ENCODE peak calls at places on chromosomes 7 and 10, in five cellular contexts. H is AG09309, W is astrocyte of the cerebellum, U is uterus, Z is A549. E is an unnamed sample.

GRCh38 chr10:88791924-88792323 is 10.6 kb upstream of the LIPM start:
- DNase-seq in W (no peak), H (no peak), U (no peak), Z (peak), E (no peak)

GRCh38 chr10:21284301-21284700 is 241.2 kb downstream of the SKIDA1 start:
- DNase-seq in Z (no peak), H (no peak), W (no peak), U (no peak), E (no peak)

GRCh38 chr10:28952523-28952922 is 275.2 kb downstream of the BAMBI start:
- DNase-seq in Z (no peak), U (no peak), W (no peak), H (no peak), E (no peak)

GRCh38 chr7:4768597-4769569 is 6.5 kb upstream of the AP5Z1 start:
- DNase-seq in W (no peak), U (no peak), Z (no peak), H (no peak), E (no peak)

GRCh38 chr10:60139798-60140566 is 233.6 kb upstream of the CCDC6 start:
- DNase-seq in W (peak), Z (peak), H (peak), U (no peak), E (peak)

GRCh38 chr10:123573236-123574147 is 92.7 kb upstream of the GPR26 start:
- DNase-seq in Z (peak), W (no peak), U (no peak), H (no peak), E (no peak)

GRCh38 chr10:86345296-86346168 is 21.1 kb downstream of the GRID1 start:
- DNase-seq in W (no peak), Z (peak), U (no peak), H (no peak), E (no peak)

GRCh38 chr10:60896715-60897114 is 47.3 kb downstream of the RHOBTB1 start:
- DNase-seq in Z (no peak), H (no peak), W (no peak), U (no peak), E (no peak)

GRCh38 chr7:55518836-55519235 is 53.5 kb downstream of the VOPP1 start:
- DNase-seq in W (no peak), U (no peak), Z (no peak), H (no peak), E (no peak)

GRCh38 chr7:41047789-41048191 is 655.1 kb downstream of the INHBA start:
- DNase-seq in Z (no peak), H (no peak), U (no peak), W (no peak), E (no peak)

GRCh38 chr7:153087498-153087897 is 327.9 kb downstream of the ACTR3B start:
- DNase-seq in H (no peak), W (no peak), U (no peak), Z (no peak), E (no peak)

GRCh38 chr10:21843645-21844044 is 159.9 kb downstream of the DNAJC1 start:
- DNase-seq in Z (no peak), W (no peak), U (no peak), H (no peak), E (no peak)

GRCh38 chr10:110833234-110833940 is 38.3 kb upstream of the PDCD4 start:
- DNase-seq in Z (no peak), H (no peak), U (no peak), W (no peak), E (no peak)

GRCh38 chr10:61438141-61438984 is 14.8 kb downstream of the TMEM26 start:
- DNase-seq in W (no peak), H (peak), Z (no peak), U (no peak), E (no peak)

GRCh38 chr7:98378210-98378819 is 22.6 kb downstream of the BAIAP2L1 start:
- DNase-seq in H (no peak), W (no peak), U (no peak), Z (no peak), E (no peak)

GRCh38 chr7:49497471-49497870 is 276.0 kb upstream of the VWC2 start:
- DNase-seq in Z (no peak), U (no peak), W (no peak), H (no peak), E (no peak)

GRCh38 chr7:151601521-151602305 is 82.0 kb upstream of the RHEB start:
- DNase-seq in Z (no peak), U (no peak), W (no peak), H (no peak), E (no peak)

GRCh38 chr10:103812431-103812830 is 42.9 kb downstream of the SH3PXD2A start:
- DNase-seq in H (no peak), W (no peak), U (no peak), Z (no peak), E (no peak)

GRCh38 chr10:91210014-91210413 is 10.4 kb upstream of the PCGF5 start:
- DNase-seq in U (no peak), Z (no peak), W (no peak), H (no peak), E (no peak)

GRCh38 chr10:92742331-92743228 is 52.8 kb downstream of the HHEX start:
- DNase-seq in W (no peak), Z (no peak), H (no peak), U (no peak), E (no peak)

GRCh38 chr7:18019562-18019961 is 8.1 kb downstream of the PRPS1L1 start:
- DNase-seq in Z (peak), U (no peak), H (peak), W (no peak), E (no peak)

GRCh38 chr10:99560277-99561126 is 27.8 kb downstream of the NKX2-3 start:
- DNase-seq in Z (peak), U (peak), H (peak), W (no peak), E (no peak)

GRCh38 chr7:147015999-147016398 is 899.4 kb downstream of the CNTNAP2 start:
- DNase-seq in H (no peak), Z (no peak), W (no peak), U (no peak), E (no peak)

GRCh38 chr7:21185866-21186265 is 242.0 kb upstream of the SP4 start:
- DNase-seq in H (no peak), U (no peak), W (no peak), Z (no peak), E (no peak)

GRCh38 chr10:120742373-120742772 is 108.8 kb upstream of the WDR11 start:
- DNase-seq in Z (no peak), H (no peak), U (no peak), W (no peak), E (no peak)

GRCh38 chr7:79531116-79531515 is 77.6 kb upstream of the MAGI2 start:
- DNase-seq in W (no peak), Z (no peak), U (no peak), H (no peak), E (no peak)

GRCh38 chr10:96673318-96674099 is 46.8 kb downstream of the PIK3AP1 start:
- DNase-seq in H (no peak), W (peak), Z (peak), U (peak), E (no peak)

GRCh38 chr7:134355925-134356324 is 39.2 kb upstream of the SLC35B4 start:
- DNase-seq in Z (peak), H (peak), W (no peak), U (no peak), E (no peak)

GRCh38 chr10:100998991-100999741 is 442 bp upstream of the LZTS2 start:
- DNase-seq in U (peak), W (no peak), H (peak), Z (peak), E (no peak)

GRCh38 chr7:32072397-32072796 is 2.2 kb upstream of the PDE1C start:
- DNase-seq in H (no peak), Z (no peak), U (no peak), W (no peak), E (no peak)

GRCh38 chr7:51459809-51460208 is 143.2 kb upstream of the COBL start:
- DNase-seq in W (no peak), H (no peak), U (no peak), Z (no peak), E (no peak)
- TF ChIP-seq CTCF in W (no peak), H (no peak), U (no peak), Z (no peak), E (no peak)

DNA sequence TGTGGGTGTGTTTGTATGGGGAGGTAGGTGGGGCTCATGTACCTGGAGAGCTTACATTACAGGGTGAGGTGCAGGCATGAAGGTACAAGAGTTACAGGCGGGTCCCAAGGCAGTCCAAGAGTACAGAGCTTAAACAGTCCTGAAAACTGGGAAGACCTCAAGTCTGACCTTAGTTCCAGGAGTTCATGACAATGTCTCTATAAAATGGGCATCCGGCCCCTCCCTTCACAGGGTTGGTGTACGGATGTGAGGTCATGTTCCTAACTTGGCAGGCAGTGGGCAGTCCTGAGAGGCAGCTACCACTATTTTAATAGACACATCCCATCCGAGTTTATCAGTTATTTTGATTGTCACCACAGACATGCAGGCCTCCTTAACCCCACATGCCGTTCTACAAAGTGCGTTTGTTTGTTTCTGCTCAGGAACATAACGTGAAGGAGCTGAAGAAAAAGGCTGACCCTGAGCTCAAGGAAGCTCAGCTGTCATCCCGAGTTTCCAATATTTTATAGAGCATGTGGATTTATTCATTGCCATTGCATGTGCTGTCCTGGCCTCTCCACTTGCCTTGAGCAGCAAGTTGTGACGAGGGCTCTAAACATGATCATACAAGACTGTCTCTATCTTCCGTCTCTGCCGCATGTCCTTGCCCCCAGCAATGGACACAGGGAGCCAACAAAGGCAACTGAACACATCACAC is 647.5 kb upstream of the IGFBP3 start:
- DNase-seq in Z (no peak), W (no peak), U (no peak), H (no peak), E (no peak)
- H3K4me3 ChIP-seq in Z (no peak), W (no peak), U (no peak), H (no peak), E (no peak)

GRCh38 chr7:80881361-80881760 is 37.5 kb downstream of the SEMA3C start:
- DNase-seq in H (no peak), W (no peak), U (no peak), Z (no peak), E (no peak)

GRCh38 chr7:80875537-80876120 is 43.2 kb downstream of the SEMA3C start:
- DNase-seq in W (no peak), Z (no peak), U (no peak), H (no peak), E (no peak)

GRCh38 chr7:80879849-80880248 is 39.0 kb downstream of the SEMA3C start:
- DNase-seq in Z (no peak), H (no peak), U (no peak), W (peak), E (no peak)

GRCh38 chr7:80873140-80873539 is 45.7 kb downstream of the SEMA3C start:
- DNase-seq in Z (no peak), U (no peak), H (no peak), W (no peak), E (no peak)

GRCh38 chr7:80876894-80877414 is 41.9 kb downstream of the SEMA3C start:
- DNase-seq in W (no peak), Z (peak), U (no peak), H (peak), E (no peak)
- TF ChIP-seq CTCF in W (no peak), Z (peak), U (no peak), H (no peak), E (no peak)

DNA sequence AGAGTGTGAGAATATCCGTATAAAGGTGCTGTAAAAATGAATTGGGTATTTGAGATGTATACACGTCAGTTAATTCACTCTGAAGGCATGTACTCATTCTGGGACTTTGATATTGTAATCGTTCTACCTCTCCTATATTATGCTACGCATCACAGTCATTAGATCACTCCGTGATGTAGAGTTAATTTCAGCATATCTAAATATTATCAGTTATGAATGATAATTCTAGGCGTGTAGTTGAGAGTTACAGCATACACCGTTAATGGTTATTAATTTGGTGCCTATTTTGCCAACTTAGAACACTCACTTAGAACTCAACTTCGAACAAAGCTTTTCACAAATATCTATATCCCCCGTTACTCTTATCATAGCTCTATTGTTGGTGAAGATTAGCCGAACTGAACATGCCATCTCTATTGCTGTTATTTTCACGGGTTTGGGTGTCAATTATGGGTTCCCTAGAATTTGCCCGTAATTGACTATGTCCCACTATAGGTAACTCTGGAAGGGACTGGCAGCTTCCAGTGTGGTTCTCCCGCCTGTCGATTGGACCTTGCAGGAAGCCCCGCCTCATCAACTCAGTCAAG is 380 bp upstream of the MCU start:
- DNase-seq in H (no peak), U (no peak), Z (no peak), W (no peak), E (peak)
- H3K4me3 ChIP-seq in H (peak), U (peak), Z (peak), W (peak), E (peak)

DNA sequence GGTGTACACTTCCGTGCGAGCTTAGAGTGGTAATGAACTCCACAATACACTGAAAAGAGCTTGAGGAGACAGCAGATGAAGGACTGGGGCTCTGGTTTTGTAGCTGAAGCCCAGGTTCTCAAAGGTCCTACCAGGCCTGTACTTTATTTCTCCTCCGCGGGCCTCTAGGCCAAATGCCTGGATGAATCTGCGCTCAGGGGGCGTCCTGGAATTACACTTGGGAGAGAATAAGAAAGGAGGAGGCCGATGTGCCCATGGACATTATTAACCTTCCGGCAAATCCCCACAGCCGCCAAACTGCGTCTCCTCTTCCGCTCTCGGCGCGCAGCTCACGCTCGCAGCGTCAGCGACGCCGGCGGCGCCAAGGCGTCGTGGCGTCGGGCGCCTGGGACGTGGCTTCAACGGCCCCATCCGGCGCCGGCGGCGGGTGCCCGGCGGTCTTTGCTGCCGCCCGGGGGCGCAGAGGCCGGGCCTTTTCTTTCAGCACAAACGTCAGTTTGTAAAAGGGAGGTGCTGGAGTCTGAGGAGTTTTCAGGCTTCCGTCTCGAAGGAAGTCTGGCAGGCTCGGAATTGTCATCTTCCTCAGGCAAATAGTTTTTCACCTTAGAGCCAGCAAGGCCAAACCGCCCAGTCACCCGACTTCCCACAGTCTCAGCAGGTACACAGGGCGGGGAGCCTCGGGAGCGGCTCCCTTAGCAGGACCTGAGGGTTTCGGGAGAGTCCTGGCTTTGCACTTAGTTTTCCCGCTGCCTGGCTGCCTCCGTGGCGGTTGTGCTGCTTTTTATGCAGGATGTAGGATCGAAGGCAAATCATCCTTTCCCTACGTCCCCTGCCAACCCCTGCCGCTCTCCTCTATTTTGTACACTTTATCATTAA is at the start of gene CCDC7:
- DNase-seq in H (peak), W (peak), U (peak), Z (peak), E (peak)
- TF ChIP-seq CTCF in H (peak), W (peak), U (peak), Z (peak), E (peak)

GRCh38 chr10:73083234-73083633 is 13.4 kb downstream of the P4HA1 start:
- DNase-seq in H (no peak), U (no peak), W (no peak), Z (no peak), E (no peak)
- H3K4me3 ChIP-seq in H (no peak), U (no peak), W (no peak), Z (no peak), E (no peak)

GRCh38 chr7:24722386-24723177 is 34.7 kb downstream of the GSDME start:
- DNase-seq in W (no peak), U (no peak), Z (peak), H (no peak), E (no peak)
- TF ChIP-seq CTCF in W (peak), U (no peak), Z (peak), H (peak), E (peak)